ENCODE peak calls at places on chromosomes 13 and 19, in ten cellular contexts. D is tibial artery, G is HFF-Myc, F is spleen, B is endothelial cell, H is upper lobe of left lung, R is colonic mucosa, T is tibial nerve, L is fibroblast of the aortic adventitia, J is bronchial epithelial cell. O is an unnamed sample.

GRCh38 chr19:54196514-54196913 is 4.1 kb upstream of the RPS9 start:
- DNase-seq in D (no peak), G (no peak), F (peak; percentile 50), B (no peak), H (no peak), R (no peak), T (no peak), L (no peak), J (no peak), O (no peak)

GRCh38 chr19:42051166-42052115 is 18.6 kb downstream of the GRIK5 start:
- DNase-seq in D (no peak), G (no peak), F (no peak), B (no peak), H (no peak), R (no peak), T (no peak), L (no peak), J (peak; percentile 100), O (no peak)

GRCh38 chr19:14021474-14021873 is 6.5 kb upstream of the RLN3 start:
- DNase-seq in D (no peak), G (no peak), F (no peak), B (no peak), H (no peak), R (no peak), T (no peak), L (no peak), J (no peak), O (no peak)

GRCh38 chr13:101210774-101211173 is 205.5 kb downstream of the NALCN start:
- DNase-seq in D (no peak), G (no peak), F (no peak), B (no peak), H (no peak), R (no peak), T (no peak), L (no peak), J (no peak), O (no peak)

GRCh38 chr19:47267350-47267759 is 7.3 kb upstream of the INAFM1 start:
- DNase-seq in D (no peak), G (no peak), F (no peak), B (no peak), H (no peak), R (no peak), T (no peak), L (no peak), J (no peak), O (no peak)

GRCh38 chr19:38684078-38684861 is 36.8 kb downstream of the ACTN4 start:
- DNase-seq in D (peak; percentile 76), G (peak; percentile 83), F (no peak), B (no peak), H (peak; percentile 84), R (peak; percentile 89), T (peak; percentile 43), L (peak; percentile 95), J (peak; percentile 94), O (no peak)

GRCh38 chr13:98440390-98441055 is 136.4 kb downstream of the STK24 start:
- DNase-seq in D (no peak), G (no peak), F (no peak), B (no peak), H (no peak), R (no peak), T (no peak), L (no peak), J (no peak), O (no peak)

GRCh38 chr13:29474991-29475390 is 120.5 kb downstream of the SLC7A1 start:
- DNase-seq in D (no peak), G (peak; percentile 74), F (no peak), B (no peak), H (no peak), R (no peak), T (no peak), L (peak; percentile 65), J (peak; percentile 18), O (no peak)

GRCh38 chr13:19982447-19983043 is 24.0 kb downstream of the ZMYM2 start:
- DNase-seq in D (no peak), G (no peak), F (no peak), B (no peak), H (no peak), R (no peak), T (no peak), L (no peak), J (no peak), O (no peak)

GRCh38 chr13:19978830-19979437 is 20.4 kb downstream of the ZMYM2 start:
- DNase-seq in D (no peak), G (no peak), F (no peak), B (no peak), H (no peak), R (no peak), T (no peak), L (no peak), J (no peak), O (no peak)

GRCh38 chr13:19985219-19985556 is 26.7 kb downstream of the ZMYM2 start:
- DNase-seq in D (no peak), G (no peak), F (no peak), B (no peak), H (no peak), R (no peak), T (no peak), L (no peak), J (no peak), O (no peak)

GRCh38 chr13:19981685-19982238 is 23.2 kb downstream of the ZMYM2 start:
- DNase-seq in D (no peak), G (no peak), F (no peak), B (no peak), H (no peak), R (no peak), T (no peak), L (no peak), J (no peak), O (no peak)

DNA sequence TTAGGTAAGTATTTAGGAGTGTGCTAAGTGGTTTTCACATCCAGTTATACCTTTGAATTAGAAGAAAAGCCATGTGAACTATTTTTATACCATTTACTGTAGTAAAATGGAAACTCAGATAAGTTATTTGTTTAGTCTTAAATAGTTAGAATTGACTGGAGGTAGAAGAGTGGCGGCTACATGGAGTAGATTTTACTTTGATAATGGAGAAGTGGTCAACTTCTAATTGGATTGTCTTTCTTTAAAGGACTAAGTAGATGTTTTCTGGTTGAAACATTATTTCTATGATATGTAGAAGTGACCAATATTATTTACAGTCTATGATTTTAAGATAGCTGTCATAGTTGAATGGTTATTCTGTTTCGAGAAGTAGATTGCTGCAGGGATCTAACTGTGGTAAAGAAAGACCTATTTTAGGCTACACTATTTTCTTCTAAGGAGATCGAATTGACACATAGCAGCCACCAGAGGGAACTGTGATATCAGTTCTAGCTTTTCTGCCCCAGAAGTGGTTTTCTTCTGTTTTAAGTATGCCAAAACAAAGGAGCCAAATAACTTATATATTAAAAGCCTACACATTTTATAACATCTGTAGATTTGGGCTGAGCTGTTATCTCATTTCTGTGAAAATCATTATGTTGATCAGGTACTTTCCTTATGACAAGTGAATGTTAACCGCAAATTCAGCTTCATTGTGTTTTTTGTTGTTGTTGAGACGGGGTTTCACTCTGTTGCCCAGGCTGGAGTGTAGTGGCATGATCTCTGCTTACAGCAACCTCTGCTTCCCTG is 26.1 kb downstream of the ZMYM2 start:
- DNase-seq in D (no peak), G (peak; percentile 24), F (no peak), B (no peak), H (no peak), R (no peak), T (no peak), L (peak; percentile 73), J (peak; percentile 26), O (no peak)
- TF ChIP-seq CTCF in D (peak; percentile 46), G (peak; percentile 59), F (peak; percentile 25), B (peak; percentile 49), H (peak; percentile 36), R (no peak), T (peak; percentile 36), L (peak; percentile 71), J (peak; percentile 41), O (peak; percentile 74)

GRCh38 chr13:48750588-48751383 is 97.1 kb downstream of the CYSLTR2 start:
- DNase-seq in D (peak; percentile 66), G (no peak), F (no peak), B (no peak), H (no peak), R (peak; percentile 24), T (peak; percentile 22), L (peak; percentile 63), J (no peak), O (no peak)
- TF ChIP-seq CTCF in D (peak; percentile 14), G (no peak), F (no peak), B (no peak), H (peak; percentile 15), R (no peak), T (no peak), L (peak; percentile 49), J (no peak), O (no peak)

DNA sequence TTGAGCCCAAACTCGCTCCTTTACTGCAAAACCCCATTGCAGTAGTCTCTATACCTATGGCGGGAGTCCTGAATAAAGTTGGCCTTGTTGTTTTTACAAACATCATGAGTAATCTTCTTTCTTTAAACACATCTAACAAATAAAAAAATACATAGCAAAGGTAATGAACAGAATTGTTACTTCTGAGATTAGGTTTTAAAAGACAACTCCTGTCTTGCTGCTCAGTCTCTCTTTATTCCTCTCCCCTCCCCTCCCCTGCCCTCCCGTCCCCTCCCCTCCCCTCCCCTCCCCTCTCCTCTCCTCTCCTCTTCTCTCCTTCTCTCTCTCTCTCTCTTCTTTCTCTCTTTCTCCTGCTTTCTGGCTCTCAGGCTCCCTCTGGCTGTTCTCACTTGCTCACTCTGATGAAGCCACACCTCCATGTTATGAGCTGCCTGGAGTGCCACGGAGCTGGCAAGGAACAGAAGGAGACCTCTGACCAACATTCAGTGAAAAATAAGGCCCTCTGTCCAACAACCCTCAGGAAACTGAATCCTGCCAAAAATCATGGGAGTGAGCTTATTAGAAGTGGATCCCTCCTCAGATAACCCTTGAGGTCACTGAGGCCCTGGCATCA is 300.7 kb upstream of the MIR17HG start:
- DNase-seq in D (no peak), G (no peak), F (no peak), B (no peak), H (no peak), R (no peak), T (no peak), L (no peak), J (no peak), O (no peak)
- TF ChIP-seq CTCF in D (no peak), G (no peak), F (no peak), B (no peak), H (no peak), R (no peak), T (no peak), L (no peak), J (no peak), O (no peak)

DNA sequence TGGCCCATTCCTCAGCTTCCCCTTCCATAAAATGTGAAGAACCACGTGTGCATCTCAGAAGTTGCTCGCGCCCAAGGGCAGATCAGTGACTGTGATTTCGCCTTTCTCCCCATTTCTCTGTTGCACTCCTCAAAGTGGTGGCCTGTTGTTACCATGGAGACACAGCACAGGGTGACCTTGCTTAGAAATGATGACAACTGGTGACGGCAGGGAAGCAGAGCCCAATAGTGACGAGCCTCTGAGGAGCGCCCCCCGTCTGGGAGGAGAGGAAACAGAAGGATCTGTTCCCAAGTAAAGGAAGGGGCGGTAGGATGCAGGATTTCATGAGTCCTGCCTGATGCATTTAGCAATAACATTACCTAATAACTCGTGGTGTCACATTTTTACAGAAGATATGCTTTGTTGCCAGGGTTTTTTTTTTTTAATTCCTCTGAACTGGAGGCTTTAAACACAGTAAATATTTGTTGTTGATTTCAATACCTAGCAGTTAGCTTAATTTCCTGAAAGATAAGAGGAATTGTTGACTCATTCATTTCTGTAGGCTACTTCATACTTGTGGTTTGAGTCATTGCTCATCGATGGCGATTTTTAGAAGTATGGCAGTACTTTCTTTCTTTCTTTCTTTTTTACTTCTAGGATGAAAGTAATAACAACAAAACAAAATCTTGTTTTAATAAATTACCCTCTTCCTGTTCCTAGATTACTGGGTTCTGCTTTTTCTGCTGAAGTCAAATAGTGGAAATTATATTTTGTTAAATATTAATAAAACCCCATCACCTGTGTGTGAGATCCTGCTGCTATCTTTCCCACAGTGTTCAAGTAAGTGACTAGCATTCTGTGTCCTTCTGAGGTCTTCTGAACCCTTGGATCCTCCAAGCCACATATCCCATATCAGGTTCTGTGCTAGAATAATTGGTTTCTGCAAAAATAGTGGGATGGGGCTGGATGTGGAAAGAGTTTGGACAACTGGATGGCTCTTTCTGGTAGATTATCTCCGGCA is 36.0 kb downstream of the MBNL2 start:
- DNase-seq in D (peak; percentile 69), G (peak; percentile 54), F (no peak), B (peak; percentile 56), H (peak; percentile 41), R (no peak), T (no peak), L (peak; percentile 92), J (peak; percentile 96), O (no peak)
- TF ChIP-seq CTCF in D (no peak), G (peak; percentile 38), F (no peak), B (no peak), H (no peak), R (no peak), T (no peak), L (peak; percentile 43), J (no peak), O (no peak)